ENCODE peak calls at places on chromosomes 2 and 18, in four cellular contexts. One of them, this sample, is unnamed.

GRCh38 chr18:67211646-67212045 is 304.9 kb downstream of the DSEL start:
- DNase-seq in HepG2: no peak
- DNase-seq in K562: no peak
- DNase-seq in H1: no peak
- DNase-seq in this sample: no peak

GRCh38 chr2:173750831-173751230 is 214.3 kb downstream of the SP3 start:
- DNase-seq in K562: no peak
- DNase-seq in H1: no peak
- DNase-seq in HepG2: no peak
- DNase-seq in this sample: no peak

GRCh38 chr2:173048901-173049661 is 26.6 kb upstream of the MAP3K20 start:
- DNase-seq in HepG2: peak; percentile 92
- DNase-seq in H1: no peak
- DNase-seq in K562: peak; percentile 22
- DNase-seq in this sample: peak; percentile 71

GRCh38 chr2:12762976-12763375 is 46.2 kb downstream of the TRIB2 start:
- DNase-seq in K562: no peak
- DNase-seq in H1: no peak
- DNase-seq in HepG2: no peak
- DNase-seq in this sample: no peak

GRCh38 chr2:102442967-102443828 is 20.2 kb downstream of the IL18RAP start:
- DNase-seq in H1: no peak
- DNase-seq in HepG2: peak; percentile 30
- DNase-seq in K562: no peak
- DNase-seq in this sample: peak; percentile 13

GRCh38 chr2:63818276-63818675 is 23.4 kb upstream of the UGP2 start:
- DNase-seq in H1: no peak
- DNase-seq in HepG2: no peak
- DNase-seq in K562: no peak
- DNase-seq in this sample: no peak

GRCh38 chr2:162041465-162041864 is 32.5 kb downstream of the DPP4 start:
- DNase-seq in K562: no peak
- DNase-seq in H1: no peak
- DNase-seq in HepG2: no peak
- DNase-seq in this sample: no peak

GRCh38 chr2:168577885-168578284 is 121.8 kb downstream of the CERS6 start:
- DNase-seq in HepG2: no peak
- DNase-seq in K562: no peak
- DNase-seq in H1: no peak
- DNase-seq in this sample: no peak

GRCh38 chr18:48333563-48333962 is 75.6 kb downstream of the ZBTB7C start:
- DNase-seq in H1: no peak
- DNase-seq in HepG2: no peak
- DNase-seq in K562: no peak
- DNase-seq in this sample: no peak

GRCh38 chr2:237474511-237474911 is 12.5 kb upstream of the MLPH start:
- DNase-seq in K562: no peak
- DNase-seq in H1: no peak
- DNase-seq in HepG2: no peak
- DNase-seq in this sample: no peak

GRCh38 chr2:226115102-226115831 is 684.4 kb downstream of the IRS1 start:
- DNase-seq in K562: no peak
- DNase-seq in HepG2: peak; percentile 94
- DNase-seq in H1: no peak
- DNase-seq in this sample: peak; percentile 92

GRCh38 chr18:34352385-34353163 is 127.9 kb upstream of the NOL4 start:
- DNase-seq in K562: no peak
- DNase-seq in HepG2: peak; percentile 22
- DNase-seq in H1: no peak
- DNase-seq in this sample: no peak

GRCh38 chr2:12835733-12836132 is 119.0 kb downstream of the TRIB2 start:
- DNase-seq in HepG2: no peak
- DNase-seq in K562: no peak
- DNase-seq in H1: no peak
- DNase-seq in this sample: no peak

GRCh38 chr2:16077601-16078000 is 137.3 kb downstream of the MYCN start:
- DNase-seq in K562: no peak
- DNase-seq in HepG2: no peak
- DNase-seq in H1: no peak
- DNase-seq in this sample: no peak

GRCh38 chr2:177275041-177275440 is 10.5 kb upstream of the NFE2L2 start:
- DNase-seq in K562: no peak
- DNase-seq in H1: no peak
- DNase-seq in HepG2: no peak
- DNase-seq in this sample: peak; percentile 76

DNA sequence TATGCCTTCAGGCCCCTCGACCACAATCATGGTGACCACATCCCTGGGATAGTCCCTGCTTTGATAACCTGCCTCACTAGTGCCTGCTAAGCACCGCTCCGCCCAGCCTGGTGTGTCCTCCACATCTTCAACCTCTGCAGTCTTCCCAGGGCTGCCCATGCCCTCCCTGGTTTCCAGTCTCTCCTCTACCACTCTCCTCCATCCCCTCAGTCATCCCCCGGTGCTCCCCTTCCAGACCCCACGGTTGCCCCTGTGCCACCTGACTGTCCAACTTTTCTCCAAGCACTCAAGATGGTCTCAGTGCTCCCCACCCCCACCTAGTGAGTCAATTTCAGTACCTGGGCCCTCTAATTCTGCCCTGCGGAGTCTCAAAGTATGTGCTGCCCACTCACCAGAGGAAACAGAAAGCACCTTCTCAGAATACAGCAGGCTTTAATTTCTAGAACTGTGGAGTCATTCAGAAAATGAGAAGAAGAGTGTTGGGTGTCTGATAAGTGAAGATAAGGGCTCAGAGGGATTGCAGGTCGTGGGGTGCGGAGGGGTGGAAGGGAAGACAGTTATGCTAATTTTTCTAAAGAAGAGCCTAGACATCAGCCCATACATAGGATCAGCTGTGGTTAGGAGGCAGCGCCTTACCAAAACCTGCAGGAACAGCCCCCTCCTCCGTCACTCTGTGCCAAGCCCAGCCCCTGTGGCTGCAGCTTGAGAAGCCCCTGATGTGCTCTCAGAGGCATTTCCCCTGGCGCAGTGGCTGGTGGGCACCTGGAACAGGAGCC is 53.6 kb upstream of the CAB39 start:
- DNase-seq in H1: no peak
- DNase-seq in HepG2: no peak
- DNase-seq in K562: peak; percentile 71
- DNase-seq in this sample: no peak
- TF ChIP-seq PHF8 in H1: no peak
- TF ChIP-seq PHF8 in HepG2: no peak
- TF ChIP-seq PHF8 in K562: peak; percentile 51
- TF ChIP-seq PHF8 in this sample: no peak

DNA sequence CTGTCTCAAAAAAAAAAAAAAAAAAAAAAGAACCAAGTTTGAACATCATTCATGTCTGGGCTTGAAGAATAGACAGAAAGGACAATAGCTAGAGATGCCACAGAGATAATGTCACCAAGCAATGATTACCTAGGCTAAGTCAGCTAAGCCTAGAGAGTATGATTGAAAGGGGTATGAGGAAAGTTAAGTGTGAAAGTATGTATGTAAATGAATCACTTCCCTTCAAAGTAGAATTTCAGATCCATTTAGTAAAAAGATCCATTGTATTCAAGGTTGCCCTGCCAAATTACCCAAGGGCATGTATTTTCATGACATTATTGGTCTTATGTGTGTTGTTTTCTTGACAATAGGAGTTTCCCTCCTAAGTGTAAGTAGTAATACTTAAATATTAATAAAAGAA is 34.1 kb upstream of the SLC39A10 start:
- DNase-seq in HepG2: peak; percentile 30
- DNase-seq in K562: no peak
- DNase-seq in H1: no peak
- DNase-seq in this sample: peak; percentile 54
- TF ChIP-seq PHF8 in HepG2: no peak
- TF ChIP-seq PHF8 in K562: no peak
- TF ChIP-seq PHF8 in H1: no peak
- TF ChIP-seq PHF8 in this sample: no peak

DNA sequence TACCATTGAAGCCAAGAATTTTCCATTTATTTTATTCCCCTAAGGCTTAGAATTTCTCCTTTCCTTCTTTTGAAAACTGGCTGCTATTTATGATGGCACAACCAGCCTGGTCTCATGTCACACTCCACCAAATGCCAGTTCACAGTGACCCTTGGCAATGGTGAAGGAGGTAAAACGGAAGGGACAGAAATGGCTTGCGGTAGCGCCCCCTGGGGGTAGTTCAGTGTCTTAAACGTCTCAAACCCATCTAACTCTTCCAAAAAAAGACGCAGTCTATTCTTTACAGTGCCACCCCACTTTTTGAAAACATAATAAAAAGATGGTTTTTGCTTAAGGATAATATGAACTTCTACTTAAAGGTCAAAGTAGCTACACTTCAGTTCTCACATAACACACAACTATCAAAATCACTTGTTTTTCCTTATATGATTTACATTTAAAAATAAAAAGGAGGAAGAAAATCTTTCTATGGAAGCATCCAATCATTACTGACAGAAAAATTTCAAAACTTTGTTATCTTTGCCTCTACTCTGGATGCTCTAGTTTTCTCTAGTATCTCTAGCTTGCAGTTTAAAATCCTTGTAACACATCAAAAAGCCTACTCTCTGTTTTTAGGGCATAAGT is 28.0 kb downstream of the PNO1 start:
- DNase-seq in H1: peak; percentile 47
- DNase-seq in K562: peak; percentile 55
- DNase-seq in HepG2: peak; percentile 52
- DNase-seq in this sample: peak; percentile 81
- TF ChIP-seq PHF8 in H1: no peak
- TF ChIP-seq PHF8 in K562: no peak
- TF ChIP-seq PHF8 in HepG2: no peak
- TF ChIP-seq PHF8 in this sample: no peak

GRCh38 chr2:72952961-72953360 is 35.6 kb downstream of the EMX1 start:
- DNase-seq in H1: no peak
- DNase-seq in HepG2: no peak
- DNase-seq in K562: no peak
- DNase-seq in this sample: no peak
- TF ChIP-seq PHF8 in H1: no peak
- TF ChIP-seq PHF8 in HepG2: no peak
- TF ChIP-seq PHF8 in K562: no peak
- TF ChIP-seq PHF8 in this sample: no peak

GRCh38 chr2:184597571-184597980 is 753 bp upstream of the ZNF804A start:
- DNase-seq in H1: peak; percentile 15
- DNase-seq in HepG2: no peak
- DNase-seq in K562: no peak
- DNase-seq in this sample: no peak

GRCh38 chr2:184599054-184599874 is 935 bp downstream of the ZNF804A start:
- DNase-seq in HepG2: no peak
- DNase-seq in H1: no peak
- DNase-seq in K562: no peak
- DNase-seq in this sample: no peak

GRCh38 chr2:184597996-184598312 is 375 bp upstream of the ZNF804A start:
- DNase-seq in H1: no peak
- DNase-seq in HepG2: no peak
- DNase-seq in K562: no peak
- DNase-seq in this sample: no peak

GRCh38 chr2:184599875-184600227 is 1.5 kb downstream of the ZNF804A start:
- DNase-seq in HepG2: no peak
- DNase-seq in H1: no peak
- DNase-seq in K562: no peak
- DNase-seq in this sample: no peak

DNA sequence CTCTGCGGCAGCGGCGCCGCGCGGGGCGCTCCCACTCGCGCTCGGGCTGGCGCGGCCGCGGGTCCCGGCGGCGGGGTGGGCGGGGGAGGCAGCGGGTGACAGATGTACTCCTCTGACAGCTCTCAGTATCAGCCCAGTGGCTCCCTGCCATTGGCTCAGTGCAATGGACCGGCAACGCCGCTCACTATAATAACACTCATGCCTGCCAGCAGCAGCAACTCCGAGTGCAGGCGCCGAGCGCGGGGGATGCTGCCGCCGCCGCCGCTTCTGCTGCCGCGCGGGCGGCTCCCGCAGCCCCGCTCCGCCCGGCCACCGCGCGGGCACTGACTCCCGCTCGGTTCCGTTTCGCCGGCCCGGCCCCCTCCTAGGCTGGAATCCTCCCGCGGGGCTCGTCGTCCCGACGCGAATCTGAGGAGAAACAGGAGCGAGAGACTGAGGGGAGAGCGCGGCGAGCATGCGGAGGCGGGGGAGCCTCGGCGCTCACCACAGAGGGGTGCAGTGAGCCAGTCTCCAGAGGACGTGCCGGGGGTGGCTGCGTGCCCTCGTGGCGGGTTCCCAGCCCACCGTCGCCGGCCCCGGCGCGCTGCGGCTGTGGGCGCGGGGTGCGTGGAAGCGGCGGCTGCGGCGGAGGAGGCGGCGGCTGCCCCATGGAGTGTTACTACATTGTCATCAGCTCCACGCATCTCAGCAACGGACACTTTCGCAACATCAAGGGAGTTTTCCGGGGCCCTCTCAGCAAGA is at the start of gene ZNF804A:
- DNase-seq in H1: no peak
- DNase-seq in HepG2: no peak
- DNase-seq in K562: peak; percentile 21
- DNase-seq in this sample: no peak
- TF ChIP-seq PHF8 in H1: no peak
- TF ChIP-seq PHF8 in HepG2: no peak
- TF ChIP-seq PHF8 in K562: no peak
- TF ChIP-seq PHF8 in this sample: no peak

GRCh38 chr2:26243643-26244478 is 571 bp downstream of the HADHA start:
- DNase-seq in H1: no peak
- DNase-seq in HepG2: no peak
- DNase-seq in K562: no peak
- DNase-seq in this sample: peak; percentile 34
- TF ChIP-seq PHF8 in H1: no peak
- TF ChIP-seq PHF8 in HepG2: no peak
- TF ChIP-seq PHF8 in K562: no peak
- TF ChIP-seq PHF8 in this sample: no peak

GRCh38 chr2:46537624-46538023 is 58.3 kb downstream of the TMEM247 start:
- DNase-seq in H1: no peak
- DNase-seq in K562: no peak
- DNase-seq in HepG2: no peak
- DNase-seq in this sample: no peak

GRCh38 chr2:46534589-46534988 is 55.2 kb downstream of the TMEM247 start:
- DNase-seq in H1: no peak
- DNase-seq in K562: no peak
- DNase-seq in HepG2: no peak
- DNase-seq in this sample: no peak

GRCh38 chr2:46538393-46538792 is 59.0 kb downstream of the TMEM247 start:
- DNase-seq in K562: no peak
- DNase-seq in H1: no peak
- DNase-seq in HepG2: no peak
- DNase-seq in this sample: no peak

GRCh38 chr2:46537046-46537445 is 57.7 kb downstream of the TMEM247 start:
- DNase-seq in H1: no peak
- DNase-seq in HepG2: no peak
- DNase-seq in K562: no peak
- DNase-seq in this sample: no peak

DNA sequence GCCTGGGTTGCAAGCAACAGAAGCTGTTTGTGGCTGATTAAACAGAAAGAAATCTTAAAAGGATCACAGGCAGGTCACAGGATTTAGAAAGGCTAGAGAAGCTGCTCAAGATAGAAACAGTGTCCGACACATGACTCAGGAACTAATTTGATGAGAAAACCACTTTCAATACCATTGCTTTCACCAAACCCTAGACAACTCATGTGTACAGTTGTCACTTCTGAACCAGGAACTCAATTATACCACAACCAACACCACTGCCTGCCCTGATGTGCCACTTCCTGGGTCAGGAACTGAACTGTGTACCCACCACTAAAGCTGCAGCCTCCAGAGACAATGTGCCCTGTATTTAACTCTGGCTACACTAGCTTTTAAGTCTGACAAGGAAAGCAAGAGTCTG is 56.0 kb downstream of the TMEM247 start:
- DNase-seq in H1: no peak
- DNase-seq in HepG2: no peak
- DNase-seq in K562: no peak
- DNase-seq in this sample: no peak
- TF ChIP-seq PHF8 in H1: no peak
- TF ChIP-seq PHF8 in HepG2: no peak
- TF ChIP-seq PHF8 in K562: no peak
- TF ChIP-seq PHF8 in this sample: no peak

This sample was measured in A549.